ENCODE peak calls at places on chromosome 9, in nine cellular contexts. B, V, D, T, M, I, P, K and A are unnamed samples. For H3K36me3 and H3K27me3, the result is how much of the 10 kb centered on the place peaks cover.

GRCh38 chr9:76180541-76180940 is 213.7 kb downstream of the RFK start:
- DNase-seq in B (no peak), M (no peak), K (peak), P (peak), V (peak), T (no peak), I (no peak), D (peak), A (no peak)

GRCh38 chr9:24616858-24617257 is 71.2 kb upstream of the IZUMO3 start:
- DNase-seq in T (no peak), K (no peak), B (no peak), P (no peak), M (no peak), V (no peak), D (no peak), I (no peak), A (no peak)

GRCh38 chr9:16012621-16013020 is 459.8 kb downstream of the CCDC171 start:
- DNase-seq in B (no peak), P (no peak), D (peak), M (no peak), K (no peak), T (no peak), I (no peak), V (peak), A (peak)

GRCh38 chr9:34891386-34891785 is 66.7 kb upstream of the PHF24 start:
- DNase-seq in V (no peak), M (no peak), K (no peak), D (peak), I (no peak), B (no peak), P (no peak), T (no peak), A (peak)

GRCh38 chr9:70013598-70014196 is 30.0 kb upstream of the MAMDC2 start:
- DNase-seq in T (no peak), P (peak), I (no peak), K (no peak), B (no peak), M (no peak), D (peak), V (peak), A (no peak)

GRCh38 chr9:113184089-113184488 is 33.3 kb downstream of the SLC31A2 start:
- DNase-seq in I (no peak), P (no peak), B (no peak), D (no peak), T (no peak), V (no peak), K (no peak), M (no peak), A (no peak)

GRCh38 chr9:99040911-99041582 is 63.9 kb upstream of the TGFBR1 start:
- DNase-seq in T (no peak), B (no peak), M (no peak), V (peak), D (peak), P (peak), I (no peak), K (no peak), A (peak)

GRCh38 chr9:126306071-126306647 is 20.5 kb upstream of the MVB12B start:
- DNase-seq in M (no peak), D (no peak), P (no peak), I (no peak), T (no peak), K (no peak), B (no peak), V (no peak), A (no peak)

GRCh38 chr9:93090091-93090655 is 5.8 kb upstream of the CARD19 start:
- DNase-seq in V (no peak), K (no peak), I (no peak), M (no peak), P (no peak), T (no peak), D (no peak), B (peak), A (no peak)

GRCh38 chr9:92647671-92648446 is 22.1 kb downstream of the IPPK start:
- DNase-seq in M (no peak), K (no peak), V (no peak), I (no peak), P (no peak), D (no peak), B (peak), T (no peak), A (no peak)

GRCh38 chr9:13209498-13209897 is 70.0 kb downstream of the MPDZ start:
- DNase-seq in T (no peak), M (no peak), P (peak), D (no peak), V (no peak), K (no peak), B (no peak), I (no peak), A (no peak)

GRCh38 chr9:38732849-38733248 is 12.9 kb upstream of the FAM240B start:
- DNase-seq in D (no peak), V (no peak), P (no peak), I (no peak), T (no peak), K (no peak), M (no peak), B (no peak), A (no peak)

GRCh38 chr9:16575142-16575877 is 295.2 kb downstream of the BNC2 start:
- DNase-seq in B (no peak), I (no peak), T (no peak), V (no peak), D (peak), P (peak), K (no peak), M (no peak), A (peak)

GRCh38 chr9:133731876-133732321 is 6.3 kb downstream of the SARDH start:
- DNase-seq in V (peak), I (peak), P (peak), K (no peak), D (peak), M (peak), T (peak), B (no peak), A (peak)

DNA sequence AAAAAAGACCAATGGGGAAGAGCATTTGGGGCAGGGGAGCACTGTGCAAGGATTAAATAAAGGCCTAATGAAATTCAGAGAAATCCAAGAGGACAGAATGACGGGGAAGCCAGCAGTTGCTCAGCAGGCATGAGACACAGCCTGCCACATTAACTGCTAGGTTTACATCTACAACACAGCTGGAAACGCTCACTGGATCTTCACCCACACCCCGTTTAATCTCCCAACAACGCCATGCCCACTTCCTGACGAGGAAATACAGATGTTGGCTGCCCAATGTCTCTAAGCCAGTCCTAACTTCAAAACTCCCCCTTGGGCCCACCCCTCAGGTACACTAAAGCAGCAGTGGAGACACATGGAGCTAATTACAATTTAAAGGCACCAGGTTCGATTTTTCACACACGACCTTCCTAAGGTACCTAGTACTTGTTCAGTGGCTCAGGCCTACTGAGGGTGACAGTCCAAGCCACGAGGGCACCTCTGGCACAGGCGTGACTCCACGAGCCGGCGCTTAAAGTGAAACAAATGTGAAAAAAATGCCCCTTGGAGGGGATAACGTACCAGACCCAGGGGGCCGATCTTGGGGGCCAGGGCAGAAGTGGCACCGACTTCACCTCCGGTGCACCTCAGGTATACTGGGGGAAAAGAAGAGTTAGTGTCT is 906 bp downstream of the RPL12 start:
- DNase-seq in B (no peak), T (no peak), V (no peak), K (no peak), D (peak), P (peak), M (no peak), I (no peak), A (no peak)
- H3K36me3 ChIP-seq in B (under half), T (under half), V (under half), K (under half), D (under half), P (under half), M (under half), I (under half), A (half or more)

GRCh38 chr9:37146372-37146771 is 26.0 kb downstream of the ZCCHC7 start:
- DNase-seq in K (no peak), I (no peak), M (no peak), B (no peak), T (no peak), D (no peak), P (peak), V (no peak), A (no peak)
- H3K4me3 ChIP-seq in K (no peak), I (no peak), M (no peak), B (no peak), T (no peak), D (no peak), P (no peak), V (no peak), A (no peak)

GRCh38 chr9:109351032-109351431 is 30.2 kb upstream of the EPB41L4B start:
- DNase-seq in P (no peak), I (no peak), B (no peak), M (no peak), D (no peak), T (no peak), V (no peak), K (no peak), A (no peak)

GRCh38 chr9:109354190-109354589 is 33.3 kb upstream of the EPB41L4B start:
- DNase-seq in T (no peak), P (no peak), V (no peak), I (no peak), M (no peak), B (no peak), K (no peak), D (no peak), A (no peak)

GRCh38 chr9:109346904-109347303 is 26.0 kb upstream of the EPB41L4B start:
- DNase-seq in V (no peak), K (no peak), T (no peak), M (no peak), I (no peak), P (no peak), D (no peak), B (no peak), A (no peak)

DNA sequence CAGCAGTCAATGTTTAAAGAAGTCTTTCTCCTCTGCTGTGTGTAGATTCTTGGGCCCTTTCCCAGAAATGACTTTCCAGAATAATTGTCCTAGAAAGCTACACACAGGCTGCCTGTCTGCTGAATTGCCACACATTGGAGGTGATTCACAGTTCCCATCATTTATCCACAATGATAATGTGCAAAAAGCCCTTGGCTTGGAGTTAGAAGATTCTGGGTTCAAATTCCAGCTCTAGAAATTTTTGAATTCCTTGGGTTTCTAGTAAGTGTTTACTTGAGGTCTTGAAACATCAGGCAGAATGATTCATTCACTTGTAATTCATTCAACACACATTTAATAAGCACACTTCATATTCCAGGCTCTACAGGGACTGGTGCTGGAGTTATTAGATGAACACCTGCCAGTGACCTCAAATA is 28.6 kb upstream of the EPB41L4B start:
- DNase-seq in K (peak), I (no peak), M (no peak), T (no peak), P (peak), B (no peak), D (peak), V (peak), A (peak)
- H3K27me3 ChIP-seq in K (under half), I (under half), M (under half), T (under half), P (under half), B (under half), D (under half), V (under half), A (under half)

GRCh38 chr9:88418715-88419540 is 30.7 kb downstream of the SPIN1 start:
- DNase-seq in B (no peak), K (no peak), M (no peak), I (no peak), D (peak), P (no peak), V (peak), T (no peak), A (no peak)
- H3K36me3 ChIP-seq in B (under half), K (under half), M (under half), I (under half), D (under half), P (under half), V (under half), T (under half), A (half or more)

GRCh38 chr9:124390812-124391658 is 24.2 kb downstream of the PSMB7 start:
- DNase-seq in K (no peak), M (no peak), V (peak), P (no peak), D (peak), I (no peak), T (no peak), B (no peak), A (no peak)
- H3K4me3 ChIP-seq in K (no peak), M (no peak), V (peak), P (no peak), D (peak), I (no peak), T (no peak), B (no peak), A (no peak)

DNA sequence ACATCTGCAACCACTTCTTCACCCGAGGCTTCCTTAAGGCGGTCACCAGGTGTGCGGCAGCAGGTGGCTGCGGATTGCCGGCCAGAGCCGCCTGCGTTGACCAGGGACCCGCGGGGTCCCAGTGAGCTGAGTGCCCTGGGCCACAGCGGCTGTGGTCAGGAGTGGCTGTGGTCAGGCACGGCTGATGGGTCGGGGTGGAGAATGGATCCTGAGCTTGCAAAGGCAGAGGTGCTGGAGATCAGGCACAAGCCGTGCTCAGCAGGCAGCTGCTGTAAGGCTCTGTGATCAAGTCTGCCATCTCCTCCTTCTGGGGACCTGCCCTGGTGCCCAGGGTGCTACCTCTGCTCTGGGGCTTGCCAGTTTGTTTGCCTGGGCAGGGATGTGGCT is 2.1 kb downstream of the UAP1L1 start:
- DNase-seq in I (no peak), B (no peak), T (no peak), D (no peak), M (no peak), V (no peak), K (no peak), P (no peak), A (no peak)
- H3K27me3 ChIP-seq in I (half or more), B (under half), T (under half), D (under half), M (under half), V (under half), K (under half), P (under half), A (under half)

GRCh38 chr9:81680506-81680905 is 8.8 kb downstream of the TLE1 start:
- DNase-seq in D (no peak), K (no peak), V (no peak), P (no peak), M (no peak), T (no peak), I (no peak), B (no peak), A (no peak)
- H3K36me3 ChIP-seq in D (under half), K (under half), V (under half), P (under half), M (under half), T (under half), I (under half), B (under half), A (under half)

DNA sequence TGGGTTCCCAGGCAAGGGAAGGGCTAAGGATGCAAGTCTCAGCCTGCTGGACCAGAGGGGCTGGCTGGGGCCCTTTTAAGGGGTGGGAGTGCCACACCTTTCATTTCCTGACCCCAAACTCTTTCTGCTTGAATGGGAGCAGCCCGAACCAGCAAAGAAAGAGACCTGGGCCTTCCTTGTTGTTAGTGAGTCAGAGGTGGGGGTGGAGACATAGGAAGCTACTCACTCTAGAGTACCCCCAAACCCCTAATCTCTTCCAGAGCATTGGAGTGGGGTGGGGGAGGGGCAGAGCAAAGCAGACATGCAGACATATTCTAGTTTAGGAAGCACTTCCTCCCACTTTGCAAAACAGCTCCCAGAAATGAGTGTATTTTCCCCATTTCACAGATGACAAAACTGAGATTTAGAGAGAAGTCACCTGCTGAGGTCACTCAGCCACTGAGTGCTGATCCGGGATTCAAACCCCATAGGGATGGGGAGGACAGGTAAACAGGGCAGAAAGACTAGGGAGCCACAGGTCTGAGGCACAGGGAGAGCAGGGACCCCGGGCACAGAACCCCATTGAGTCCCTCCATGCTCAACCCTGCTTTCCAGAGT is 6.0 kb upstream of the AQP3 start:
- DNase-seq in K (no peak), M (no peak), P (no peak), D (no peak), T (no peak), I (no peak), V (peak), B (no peak), A (no peak)
- H3K4me3 ChIP-seq in K (no peak), M (no peak), P (no peak), D (no peak), T (no peak), I (no peak), V (no peak), B (no peak), A (no peak)

DNA sequence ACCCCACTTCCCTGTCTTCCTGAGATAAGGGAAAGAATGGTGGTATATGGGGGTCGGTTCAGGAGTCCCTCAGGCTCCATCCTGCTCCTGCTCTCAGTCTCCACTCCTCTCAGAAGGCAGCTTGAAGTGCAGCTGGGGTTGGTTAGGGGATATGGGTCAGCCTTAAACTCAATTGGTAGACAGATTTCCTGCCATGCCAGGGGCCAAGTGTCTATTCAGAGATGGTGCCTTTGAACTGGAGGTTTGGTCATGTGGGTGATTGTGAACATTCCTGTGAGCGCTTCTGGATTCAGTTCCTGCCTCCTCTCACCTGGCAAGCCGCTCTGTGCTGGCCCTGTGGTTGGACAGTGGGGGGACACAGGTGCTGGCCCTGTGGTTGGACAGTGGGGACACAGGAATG is 35.1 kb downstream of the CACNA1B start:
- DNase-seq in M (no peak), T (no peak), I (no peak), P (no peak), K (no peak), B (no peak), V (no peak), D (no peak), A (no peak)
- H3K27me3 ChIP-seq in M (under half), T (under half), I (under half), P (under half), K (under half), B (under half), V (under half), D (under half), A (under half)